ENCODE peak calls at places on chromosomes 3 and 15, in seven cellular contexts. One of them, this sample, is unnamed.

GRCh38 chr15:60392986-60393811 is 4.6 kb downstream of the ANXA2 start:
- DNase-seq in ovary: peak; percentile 52
- DNase-seq in tibial artery: peak; percentile 84
- DNase-seq in colonic mucosa: peak; percentile 85
- DNase-seq in IMR-90: peak; percentile 98
- DNase-seq in cardiac muscle cell: no peak
- DNase-seq in HCT116: peak; percentile 98
- DNase-seq in this sample: no peak

GRCh38 chr15:89385596-89386242 is 51.1 kb upstream of the POLG start:
- DNase-seq in cardiac muscle cell: no peak
- DNase-seq in IMR-90: no peak
- DNase-seq in ovary: no peak
- DNase-seq in HCT116: no peak
- DNase-seq in colonic mucosa: no peak
- DNase-seq in tibial artery: no peak
- DNase-seq in this sample: no peak

GRCh38 chr3:128969993-128970740 is 23.7 kb downstream of the CFAP92 start:
- DNase-seq in ovary: peak; percentile 58
- DNase-seq in tibial artery: peak; percentile 35
- DNase-seq in HCT116: peak; percentile 15
- DNase-seq in colonic mucosa: peak; percentile 50
- DNase-seq in cardiac muscle cell: peak; percentile 62
- DNase-seq in IMR-90: peak; percentile 37
- DNase-seq in this sample: no peak

GRCh38 chr3:4772171-4772804 is 206.9 kb upstream of the BHLHE40 start:
- DNase-seq in ovary: peak; percentile 76
- DNase-seq in tibial artery: peak; percentile 89
- DNase-seq in colonic mucosa: peak; percentile 85
- DNase-seq in IMR-90: peak; percentile 68
- DNase-seq in cardiac muscle cell: no peak
- DNase-seq in HCT116: no peak
- DNase-seq in this sample: peak; percentile 69

GRCh38 chr3:156957715-156958114 is 131.6 kb downstream of the LEKR1 start:
- DNase-seq in colonic mucosa: no peak
- DNase-seq in tibial artery: no peak
- DNase-seq in ovary: no peak
- DNase-seq in HCT116: no peak
- DNase-seq in IMR-90: no peak
- DNase-seq in cardiac muscle cell: no peak
- DNase-seq in this sample: no peak

GRCh38 chr15:76575177-76576078 is 238.9 kb downstream of the ISL2 start:
- DNase-seq in HCT116: no peak
- DNase-seq in ovary: no peak
- DNase-seq in tibial artery: no peak
- DNase-seq in IMR-90: no peak
- DNase-seq in cardiac muscle cell: no peak
- DNase-seq in colonic mucosa: no peak
- DNase-seq in this sample: no peak

GRCh38 chr3:139088462-139089324 is 44.0 kb upstream of the PRR23C start:
- DNase-seq in ovary: no peak
- DNase-seq in colonic mucosa: no peak
- DNase-seq in IMR-90: no peak
- DNase-seq in HCT116: no peak
- DNase-seq in cardiac muscle cell: no peak
- DNase-seq in tibial artery: no peak
- DNase-seq in this sample: no peak

GRCh38 chr3:59758672-59759071 is 708.8 kb upstream of the CFAP20DC start:
- DNase-seq in tibial artery: no peak
- DNase-seq in ovary: no peak
- DNase-seq in colonic mucosa: no peak
- DNase-seq in HCT116: no peak
- DNase-seq in IMR-90: no peak
- DNase-seq in cardiac muscle cell: no peak
- DNase-seq in this sample: no peak

GRCh38 chr3:88141458-88142083 is 8.2 kb upstream of the C3orf38 start:
- DNase-seq in IMR-90: peak; percentile 77
- DNase-seq in tibial artery: no peak
- DNase-seq in cardiac muscle cell: no peak
- DNase-seq in HCT116: no peak
- DNase-seq in ovary: no peak
- DNase-seq in colonic mucosa: no peak
- DNase-seq in this sample: no peak

GRCh38 chr3:56467108-56467507 is 1.2 kb downstream of the ERC2 start:
- DNase-seq in IMR-90: peak; percentile 43
- DNase-seq in ovary: peak; percentile 81
- DNase-seq in cardiac muscle cell: peak; percentile 96
- DNase-seq in colonic mucosa: peak; percentile 86
- DNase-seq in HCT116: no peak
- DNase-seq in tibial artery: no peak
- DNase-seq in this sample: peak; percentile 83

GRCh38 chr3:49610881-49611280 is 56.6 kb downstream of the BSN start:
- DNase-seq in IMR-90: no peak
- DNase-seq in ovary: no peak
- DNase-seq in colonic mucosa: no peak
- DNase-seq in tibial artery: no peak
- DNase-seq in HCT116: no peak
- DNase-seq in cardiac muscle cell: no peak
- DNase-seq in this sample: peak; percentile 1

GRCh38 chr3:141414141-141414689 is 45.9 kb downstream of the ZBTB38 start:
- DNase-seq in HCT116: no peak
- DNase-seq in IMR-90: no peak
- DNase-seq in ovary: no peak
- DNase-seq in cardiac muscle cell: no peak
- DNase-seq in colonic mucosa: no peak
- DNase-seq in tibial artery: no peak
- DNase-seq in this sample: no peak

GRCh38 chr3:37949866-37950265 is 40.7 kb upstream of the VILL start:
- DNase-seq in ovary: no peak
- DNase-seq in cardiac muscle cell: no peak
- DNase-seq in HCT116: no peak
- DNase-seq in colonic mucosa: no peak
- DNase-seq in IMR-90: peak; percentile 63
- DNase-seq in tibial artery: no peak
- DNase-seq in this sample: no peak

GRCh38 chr3:182848906-182849305 is 55.6 kb downstream of the ATP11B start:
- DNase-seq in cardiac muscle cell: no peak
- DNase-seq in colonic mucosa: no peak
- DNase-seq in HCT116: no peak
- DNase-seq in IMR-90: no peak
- DNase-seq in tibial artery: no peak
- DNase-seq in ovary: no peak
- DNase-seq in this sample: no peak

GRCh38 chr3:123424321-123424998 is 24.4 kb downstream of the ADCY5 start:
- DNase-seq in IMR-90: no peak
- DNase-seq in cardiac muscle cell: no peak
- DNase-seq in ovary: peak; percentile 73
- DNase-seq in tibial artery: peak; percentile 54
- DNase-seq in HCT116: no peak
- DNase-seq in colonic mucosa: no peak
- DNase-seq in this sample: no peak

GRCh38 chr15:80533934-80534333 is 129.8 kb downstream of the ARNT2 start:
- DNase-seq in tibial artery: no peak
- DNase-seq in HCT116: no peak
- DNase-seq in IMR-90: no peak
- DNase-seq in ovary: no peak
- DNase-seq in cardiac muscle cell: no peak
- DNase-seq in colonic mucosa: no peak
- DNase-seq in this sample: no peak

DNA sequence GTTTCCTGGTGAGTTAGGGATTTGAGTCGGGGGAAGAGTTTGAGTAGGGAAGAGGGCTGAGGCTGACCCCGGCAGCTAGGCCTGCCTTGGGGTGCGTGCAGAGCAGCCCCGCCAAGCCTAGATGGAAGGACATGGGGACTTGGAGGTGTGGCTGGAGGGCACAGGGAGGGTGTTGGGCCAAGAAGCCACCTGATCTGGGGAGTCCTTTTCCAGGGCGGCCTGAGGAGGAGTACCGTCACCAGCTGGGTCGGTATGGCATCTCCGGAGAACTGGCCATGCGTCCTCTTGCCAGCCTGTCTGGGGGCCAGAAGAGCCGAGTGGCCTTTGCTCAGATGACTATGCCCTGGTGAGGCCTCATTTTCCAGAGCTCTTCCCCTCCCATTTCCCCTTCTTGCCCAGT is 6.9 kb downstream of the ABCF3 start:
- DNase-seq in ovary: no peak
- DNase-seq in colonic mucosa: no peak
- DNase-seq in tibial artery: no peak
- DNase-seq in IMR-90: no peak
- DNase-seq in cardiac muscle cell: no peak
- DNase-seq in HCT116: no peak
- DNase-seq in this sample: no peak
- TF ChIP-seq CTCF in ovary: no peak
- TF ChIP-seq CTCF in colonic mucosa: no peak
- TF ChIP-seq CTCF in tibial artery: no peak
- TF ChIP-seq CTCF in IMR-90: no peak
- TF ChIP-seq CTCF in cardiac muscle cell: no peak
- TF ChIP-seq CTCF in HCT116: no peak
- TF ChIP-seq CTCF in this sample: no peak

GRCh38 chr3:181725830-181726229 is 14.1 kb downstream of the SOX2 start:
- DNase-seq in cardiac muscle cell: no peak
- DNase-seq in IMR-90: no peak
- DNase-seq in ovary: no peak
- DNase-seq in colonic mucosa: no peak
- DNase-seq in tibial artery: no peak
- DNase-seq in HCT116: no peak
- DNase-seq in this sample: no peak
- H3K27me3 ChIP-seq in cardiac muscle cell: peaks cover 100% of the 10 kb centered on the region
- H3K27me3 ChIP-seq in IMR-90: peaks cover 56% of the 10 kb centered on the region
- H3K27me3 ChIP-seq in ovary: no peaks in the 10 kb centered on the region
- H3K27me3 ChIP-seq in colonic mucosa: peaks cover 93% of the 10 kb centered on the region
- H3K27me3 ChIP-seq in tibial artery: peaks cover 98% of the 10 kb centered on the region
- H3K27me3 ChIP-seq in HCT116: peaks cover 16% of the 10 kb centered on the region
- H3K27me3 ChIP-seq in this sample: peaks cover 100% of the 10 kb centered on the region

DNA sequence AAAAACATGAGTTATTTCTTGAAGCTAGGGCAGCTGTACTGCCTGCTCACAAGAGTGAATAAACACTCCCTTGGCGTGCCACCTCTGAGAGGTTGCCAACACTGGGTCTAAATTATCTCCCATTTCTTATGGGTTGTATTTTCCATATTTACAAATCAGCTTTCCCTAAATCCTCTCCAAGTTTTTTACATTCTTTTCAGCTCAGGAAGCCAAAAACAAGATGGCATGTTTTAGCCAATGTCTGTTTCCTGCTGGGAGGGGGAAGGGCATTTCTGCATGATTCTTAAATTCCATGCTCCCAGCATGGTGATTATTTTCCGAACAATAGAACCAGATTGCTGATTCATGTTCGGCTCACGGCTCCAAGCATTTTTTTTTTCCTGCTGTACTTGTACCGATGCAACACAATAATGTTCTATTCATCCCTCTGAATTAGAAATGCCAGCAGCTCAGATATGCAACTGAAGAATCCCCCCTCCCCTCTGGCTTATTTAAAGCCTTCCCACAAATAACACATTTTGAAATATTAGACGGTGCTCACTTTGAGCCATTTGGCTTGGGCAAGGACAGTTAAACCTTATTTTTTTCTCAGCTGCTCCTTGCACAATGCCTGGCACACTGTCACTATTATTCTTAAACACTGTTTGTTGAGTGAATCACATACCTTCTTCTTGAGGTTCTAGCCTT is 252.5 kb downstream of the THRB start:
- DNase-seq in HCT116: no peak
- DNase-seq in tibial artery: no peak
- DNase-seq in colonic mucosa: no peak
- DNase-seq in ovary: no peak
- DNase-seq in cardiac muscle cell: no peak
- DNase-seq in IMR-90: peak; percentile 45
- DNase-seq in this sample: no peak
- H3K27ac ChIP-seq in HCT116: no peak overlapping the region
- H3K27ac ChIP-seq in tibial artery: peak overlapping the region; percentile 28
- H3K27ac ChIP-seq in colonic mucosa: no peak overlapping the region
- H3K27ac ChIP-seq in ovary: no peak overlapping the region
- H3K27ac ChIP-seq in cardiac muscle cell: no peak overlapping the region
- H3K27ac ChIP-seq in IMR-90: no peak overlapping the region
- H3K27ac ChIP-seq in this sample: no peak overlapping the region

GRCh38 chr3:155854147-155854940 is at the start of gene SLC33A1:
- DNase-seq in colonic mucosa: peak; percentile 99
- DNase-seq in tibial artery: peak; percentile 99
- DNase-seq in IMR-90: peak; percentile 99
- DNase-seq in cardiac muscle cell: peak; percentile 99
- DNase-seq in ovary: peak; percentile 99
- DNase-seq in HCT116: peak; percentile 99
- DNase-seq in this sample: peak; percentile 100

GRCh38 chr3:155861476-155862183 is 7.4 kb upstream of the SLC33A1 start:
- DNase-seq in colonic mucosa: no peak
- DNase-seq in HCT116: no peak
- DNase-seq in IMR-90: peak; percentile 8
- DNase-seq in ovary: no peak
- DNase-seq in tibial artery: no peak
- DNase-seq in cardiac muscle cell: no peak
- DNase-seq in this sample: no peak

GRCh38 chr3:155859859-155860258 is 5.6 kb upstream of the SLC33A1 start:
- DNase-seq in colonic mucosa: no peak
- DNase-seq in tibial artery: no peak
- DNase-seq in cardiac muscle cell: no peak
- DNase-seq in HCT116: no peak
- DNase-seq in IMR-90: peak; percentile 18
- DNase-seq in ovary: no peak
- DNase-seq in this sample: no peak
- TF ChIP-seq CTCF in colonic mucosa: no peak
- TF ChIP-seq CTCF in tibial artery: no peak
- TF ChIP-seq CTCF in cardiac muscle cell: peak; percentile 27
- TF ChIP-seq CTCF in HCT116: peak; percentile 51
- TF ChIP-seq CTCF in IMR-90: peak; percentile 40
- TF ChIP-seq CTCF in ovary: no peak
- TF ChIP-seq CTCF in this sample: peak; percentile 21

DNA sequence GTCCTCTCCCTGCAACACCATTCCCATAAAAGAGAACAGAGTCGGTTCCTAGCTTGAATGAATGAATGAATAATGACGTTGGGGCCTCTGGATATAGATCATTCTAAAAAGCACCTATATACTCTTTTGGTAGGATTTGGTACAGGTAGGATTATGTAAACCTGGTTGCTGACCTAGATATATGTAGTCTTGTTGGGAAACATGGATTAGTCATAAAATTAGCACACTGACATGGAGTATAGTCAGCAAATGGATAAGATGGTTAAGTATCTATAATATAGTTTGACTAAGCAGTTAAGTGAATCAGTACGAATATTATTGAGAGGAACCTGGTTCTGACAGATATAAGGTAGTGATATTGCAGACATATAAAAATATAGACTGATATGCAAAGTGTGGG is 142.5 kb downstream of the FILIP1L start:
- DNase-seq in tibial artery: no peak
- DNase-seq in ovary: no peak
- DNase-seq in HCT116: no peak
- DNase-seq in cardiac muscle cell: no peak
- DNase-seq in IMR-90: no peak
- DNase-seq in colonic mucosa: no peak
- DNase-seq in this sample: no peak
- H3K27me3 ChIP-seq in tibial artery: no peaks in the 10 kb centered on the region
- H3K27me3 ChIP-seq in ovary: no peaks in the 10 kb centered on the region
- H3K27me3 ChIP-seq in HCT116: no peaks in the 10 kb centered on the region
- H3K27me3 ChIP-seq in cardiac muscle cell: no peaks in the 10 kb centered on the region
- H3K27me3 ChIP-seq in IMR-90: no peaks in the 10 kb centered on the region
- H3K27me3 ChIP-seq in colonic mucosa: no peaks in the 10 kb centered on the region
- H3K27me3 ChIP-seq in this sample: no peaks in the 10 kb centered on the region

GRCh38 chr3:111311709-111312235 is 230.2 kb upstream of the CD96 start:
- DNase-seq in HCT116: no peak
- DNase-seq in colonic mucosa: no peak
- DNase-seq in IMR-90: peak; percentile 38
- DNase-seq in tibial artery: no peak
- DNase-seq in ovary: no peak
- DNase-seq in cardiac muscle cell: no peak
- DNase-seq in this sample: no peak
- H3K27ac ChIP-seq in HCT116: no peak overlapping the region
- H3K27ac ChIP-seq in colonic mucosa: no peak overlapping the region
- H3K27ac ChIP-seq in IMR-90: no peak overlapping the region
- H3K27ac ChIP-seq in tibial artery: no peak overlapping the region
- H3K27ac ChIP-seq in ovary: no peak overlapping the region
- H3K27ac ChIP-seq in cardiac muscle cell: no peak overlapping the region
- H3K27ac ChIP-seq in this sample: peak overlapping the region; percentile 18

This sample was measured in upper lobe of right lung.